ENCODE peak calls at places on chromosomes 3 and 15, in six cellular contexts. One of them, this sample, is unnamed.

GRCh38 chr15:67833504-67834248 is 6.2 kb downstream of the RNU6-1 start:
- DNase-seq in left ventricle myocardium superior: peak
- DNase-seq in kidney tubule cell: peak
- DNase-seq in T-helper 2 cell: no peak
- DNase-seq in stimulated activated CD8-positive, alpha-beta memory T cell treated with anti-CD3 and anti-CD28 coated beads, Interleukin-4, amount 100 ng/mL, for 4 hours: no peak
- DNase-seq in T-helper 9 cell: no peak
- DNase-seq in this sample: no peak

GRCh38 chr3:64667887-64668581 is 19.8 kb downstream of the ADAMTS9 start:
- DNase-seq in stimulated activated CD8-positive, alpha-beta memory T cell treated with anti-CD3 and anti-CD28 coated beads, Interleukin-4, amount 100 ng/mL, for 4 hours: no peak
- DNase-seq in T-helper 2 cell: no peak
- DNase-seq in left ventricle myocardium superior: peak
- DNase-seq in T-helper 9 cell: no peak
- DNase-seq in kidney tubule cell: peak
- DNase-seq in this sample: peak

GRCh38 chr3:160477750-160478149 is 28.2 kb upstream of the TRIM59 start:
- DNase-seq in kidney tubule cell: no peak
- DNase-seq in stimulated activated CD8-positive, alpha-beta memory T cell treated with anti-CD3 and anti-CD28 coated beads, Interleukin-4, amount 100 ng/mL, for 4 hours: no peak
- DNase-seq in left ventricle myocardium superior: no peak
- DNase-seq in T-helper 2 cell: no peak
- DNase-seq in T-helper 9 cell: no peak
- DNase-seq in this sample: no peak

GRCh38 chr3:150787741-150788370 is 24.9 kb upstream of the SIAH2 start:
- DNase-seq in left ventricle myocardium superior: peak
- DNase-seq in T-helper 2 cell: peak
- DNase-seq in kidney tubule cell: peak
- DNase-seq in T-helper 9 cell: peak
- DNase-seq in stimulated activated CD8-positive, alpha-beta memory T cell treated with anti-CD3 and anti-CD28 coated beads, Interleukin-4, amount 100 ng/mL, for 4 hours: peak
- DNase-seq in this sample: peak

GRCh38 chr15:101188517-101189340 is 63.1 kb downstream of the CHSY1 start:
- DNase-seq in T-helper 9 cell: no peak
- DNase-seq in kidney tubule cell: peak
- DNase-seq in stimulated activated CD8-positive, alpha-beta memory T cell treated with anti-CD3 and anti-CD28 coated beads, Interleukin-4, amount 100 ng/mL, for 4 hours: no peak
- DNase-seq in left ventricle myocardium superior: peak
- DNase-seq in T-helper 2 cell: no peak
- DNase-seq in this sample: peak

GRCh38 chr15:28984421-28985375 is 98.9 kb downstream of the APBA2 start:
- DNase-seq in stimulated activated CD8-positive, alpha-beta memory T cell treated with anti-CD3 and anti-CD28 coated beads, Interleukin-4, amount 100 ng/mL, for 4 hours: no peak
- DNase-seq in T-helper 9 cell: no peak
- DNase-seq in kidney tubule cell: peak
- DNase-seq in left ventricle myocardium superior: no peak
- DNase-seq in T-helper 2 cell: no peak
- DNase-seq in this sample: no peak

GRCh38 chr15:31255732-31256384 is 70.8 kb upstream of the KLF13 start:
- DNase-seq in kidney tubule cell: no peak
- DNase-seq in stimulated activated CD8-positive, alpha-beta memory T cell treated with anti-CD3 and anti-CD28 coated beads, Interleukin-4, amount 100 ng/mL, for 4 hours: no peak
- DNase-seq in T-helper 2 cell: no peak
- DNase-seq in left ventricle myocardium superior: no peak
- DNase-seq in T-helper 9 cell: no peak
- DNase-seq in this sample: no peak

GRCh38 chr15:31393441-31394091 is 66.9 kb downstream of the KLF13 start:
- DNase-seq in T-helper 2 cell: no peak
- DNase-seq in left ventricle myocardium superior: peak
- DNase-seq in stimulated activated CD8-positive, alpha-beta memory T cell treated with anti-CD3 and anti-CD28 coated beads, Interleukin-4, amount 100 ng/mL, for 4 hours: no peak
- DNase-seq in T-helper 9 cell: no peak
- DNase-seq in kidney tubule cell: no peak
- DNase-seq in this sample: no peak

GRCh38 chr3:14429237-14429636 is 26.8 kb downstream of the SLC6A6 start:
- DNase-seq in left ventricle myocardium superior: peak
- DNase-seq in stimulated activated CD8-positive, alpha-beta memory T cell treated with anti-CD3 and anti-CD28 coated beads, Interleukin-4, amount 100 ng/mL, for 4 hours: no peak
- DNase-seq in T-helper 9 cell: peak
- DNase-seq in kidney tubule cell: no peak
- DNase-seq in T-helper 2 cell: no peak
- DNase-seq in this sample: no peak

GRCh38 chr3:169914321-169914720 is 2.9 kb downstream of the SAMD7 start:
- DNase-seq in kidney tubule cell: peak
- DNase-seq in stimulated activated CD8-positive, alpha-beta memory T cell treated with anti-CD3 and anti-CD28 coated beads, Interleukin-4, amount 100 ng/mL, for 4 hours: no peak
- DNase-seq in T-helper 2 cell: no peak
- DNase-seq in T-helper 9 cell: no peak
- DNase-seq in left ventricle myocardium superior: no peak
- DNase-seq in this sample: no peak

GRCh38 chr3:182007441-182007840 is 295.7 kb downstream of the SOX2 start:
- DNase-seq in T-helper 2 cell: no peak
- DNase-seq in stimulated activated CD8-positive, alpha-beta memory T cell treated with anti-CD3 and anti-CD28 coated beads, Interleukin-4, amount 100 ng/mL, for 4 hours: no peak
- DNase-seq in T-helper 9 cell: no peak
- DNase-seq in left ventricle myocardium superior: no peak
- DNase-seq in kidney tubule cell: no peak
- DNase-seq in this sample: no peak

GRCh38 chr3:147649475-147649874 is 240.3 kb downstream of the ZIC1 start:
- DNase-seq in T-helper 2 cell: no peak
- DNase-seq in kidney tubule cell: no peak
- DNase-seq in left ventricle myocardium superior: no peak
- DNase-seq in stimulated activated CD8-positive, alpha-beta memory T cell treated with anti-CD3 and anti-CD28 coated beads, Interleukin-4, amount 100 ng/mL, for 4 hours: no peak
- DNase-seq in T-helper 9 cell: no peak
- DNase-seq in this sample: no peak

GRCh38 chr3:8562081-8562595 is 60.5 kb downstream of the LMCD1 start:
- DNase-seq in T-helper 2 cell: no peak
- DNase-seq in T-helper 9 cell: no peak
- DNase-seq in stimulated activated CD8-positive, alpha-beta memory T cell treated with anti-CD3 and anti-CD28 coated beads, Interleukin-4, amount 100 ng/mL, for 4 hours: no peak
- DNase-seq in kidney tubule cell: no peak
- DNase-seq in left ventricle myocardium superior: no peak
- DNase-seq in this sample: no peak

This sample was measured in left cardiac atrium.